ENCODE peak calls at places on chromosomes 4 and X, in four cellular contexts. J is A549, B is psoas muscle, I is HepG2. F is an unnamed sample.

GRCh38 chr4:7704091-7704490 is 235.6 kb downstream of the AFAP1 start:
- DNase-seq in J (no peak), B (no peak), I (no peak), F (no peak)

GRCh38 chrX:2486476-2487133 is 14.2 kb downstream of the DHRSX start:
- DNase-seq in I (no peak), B (no peak), J (no peak), F (no peak)

GRCh38 chrX:567891-568290 is 62.7 kb upstream of the SHOX start:
- DNase-seq in B (no peak), J (no peak), I (no peak), F (no peak)

GRCh38 chr4:4426511-4427477 is 39.9 kb downstream of the NSG1 start:
- DNase-seq in I (no peak), B (no peak), J (no peak), F (no peak)

GRCh38 chr4:123672987-123673386 is 276.4 kb downstream of the SPRY1 start:
- DNase-seq in J (no peak), I (no peak), B (no peak), F (no peak)

GRCh38 chr4:78737951-78738350 is 38.2 kb upstream of the BMP2K start:
- DNase-seq in B (no peak), I (no peak), J (no peak), F (no peak)

GRCh38 chr4:76803522-76803921 is 94.4 kb downstream of the SOWAHB start:
- DNase-seq in J (no peak), B (no peak), I (no peak), F (peak; percentile 64)

GRCh38 chr4:53497446-53498069 is 93.7 kb downstream of the LNX1 start:
- DNase-seq in I (peak; percentile 53), B (peak; percentile 52), J (no peak), F (peak; percentile 47)

GRCh38 chr4:56535915-56536314 is 30.3 kb downstream of the ARL9 start:
- DNase-seq in B (no peak), I (no peak), J (no peak), F (no peak)

GRCh38 chr4:23697001-23697528 is 192.8 kb downstream of the PPARGC1A start:
- DNase-seq in I (no peak), B (no peak), J (no peak), F (no peak)

GRCh38 chr4:126221717-126222116 is 907.0 kb downstream of the FAT4 start:
- DNase-seq in B (no peak), J (no peak), I (no peak), F (no peak)

GRCh38 chr4:47071863-47072441 is 40.6 kb downstream of the GABRB1 start:
- DNase-seq in B (no peak), I (no peak), J (no peak), F (no peak)

GRCh38 chrX:7889138-7889537 is 38.1 kb downstream of the PNPLA4 start:
- DNase-seq in B (no peak), I (no peak), J (no peak), F (no peak)

DNA sequence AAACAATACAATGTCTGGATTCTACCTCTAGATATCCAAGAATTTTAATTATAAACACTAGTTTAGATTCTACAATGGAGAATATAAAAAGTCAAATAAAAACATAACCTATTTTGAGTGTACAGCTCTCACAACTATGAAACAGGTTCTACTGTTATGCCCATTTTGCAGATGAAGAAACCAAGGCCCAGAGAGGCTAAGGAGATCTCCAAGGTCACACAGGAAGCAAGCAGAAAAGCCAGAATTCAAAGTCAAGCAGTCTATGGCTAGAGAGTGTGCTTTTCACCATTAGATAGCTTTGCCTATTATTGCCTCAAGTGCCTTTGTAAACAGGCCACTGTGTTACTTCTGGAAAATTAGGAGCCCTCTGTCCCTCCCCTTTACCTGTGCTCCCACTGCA is 7.3 kb downstream of the TAPT1 start:
- DNase-seq in J (no peak), B (no peak), I (no peak), F (no peak)
- H3K4me1 ChIP-seq in J (peaks cover 10% of the 10 kb centered on the region), B (peaks cover 85% of the 10 kb centered on the region), I (peaks cover 37% of the 10 kb centered on the region), F (no peaks in the 10 kb centered on the region)

GRCh38 chr4:155629831-155630425 is 36.7 kb upstream of the GUCY1A1 start:
- DNase-seq in J (no peak), B (no peak), I (no peak), F (no peak)
- H3K4me1 ChIP-seq in J (no peaks in the 10 kb centered on the region), B (no peaks in the 10 kb centered on the region), I (no peaks in the 10 kb centered on the region), F (peaks cover 7% of the 10 kb centered on the region)

DNA sequence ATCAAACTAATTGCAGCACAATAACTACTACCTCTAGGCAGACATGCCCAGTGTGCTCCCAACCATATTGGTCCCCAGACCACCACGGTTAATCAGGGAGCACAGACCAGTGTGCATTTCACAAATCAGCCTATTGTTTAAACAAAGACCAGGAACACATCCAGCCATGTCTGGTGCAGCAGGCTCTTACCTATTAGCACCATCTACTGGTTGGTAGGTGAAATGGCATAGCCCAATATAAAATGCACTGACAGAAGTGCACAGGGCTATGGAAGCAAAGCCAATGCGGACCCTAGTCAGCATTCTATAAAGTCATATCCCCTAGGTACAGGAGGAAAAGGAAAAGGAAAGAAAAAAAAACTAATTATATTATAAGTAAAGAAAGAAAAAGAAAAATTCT is 15.5 kb upstream of the CYLC1 start:
- DNase-seq in J (peak; percentile 2), B (no peak), I (peak; percentile 18), F (no peak)
- H3K4me1 ChIP-seq in J (no peaks in the 10 kb centered on the region), B (no peaks in the 10 kb centered on the region), I (no peaks in the 10 kb centered on the region), F (no peaks in the 10 kb centered on the region)

GRCh38 chr4:143188325-143189088 is 3.8 kb downstream of the USP38 start:
- DNase-seq in B (no peak), I (no peak), J (no peak), F (no peak)
- H3K4me1 ChIP-seq in B (peaks cover 26% of the 10 kb centered on the region), I (peaks cover 35% of the 10 kb centered on the region), J (peaks cover 18% of the 10 kb centered on the region), F (no peaks in the 10 kb centered on the region)

DNA sequence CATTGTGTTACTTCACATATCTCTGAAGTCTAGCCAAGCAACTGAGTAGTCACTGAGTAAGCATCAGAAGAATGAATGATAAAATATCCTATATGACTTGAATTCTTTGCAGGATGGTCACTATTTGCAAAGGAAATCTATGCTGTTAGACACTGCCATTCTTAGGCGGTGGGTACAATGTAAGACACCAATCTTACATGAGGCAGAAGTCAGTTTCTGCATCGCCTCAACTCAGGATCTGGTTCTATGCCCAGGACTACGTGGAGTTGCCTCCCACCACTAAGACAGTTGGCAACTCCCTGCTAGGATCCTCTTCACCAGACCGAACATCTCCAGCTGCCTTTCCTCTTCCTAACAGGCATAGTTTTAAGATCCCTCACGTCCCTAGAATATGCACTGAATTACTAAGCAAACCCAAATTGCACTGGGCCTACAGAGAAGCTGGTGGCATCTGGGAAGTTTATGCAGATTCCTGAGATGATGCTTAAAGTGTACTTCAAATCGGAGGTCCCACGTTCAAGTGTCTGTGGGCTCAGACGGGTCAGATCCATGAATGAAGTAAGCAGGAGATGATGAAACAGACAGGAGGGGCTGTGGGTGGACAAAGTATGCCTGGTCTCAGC is 45.6 kb downstream of the SEL1L3 start:
- DNase-seq in B (no peak), I (no peak), J (no peak), F (no peak)
- H3K4me1 ChIP-seq in B (peaks cover 9% of the 10 kb centered on the region), I (peaks cover 10% of the 10 kb centered on the region), J (peaks cover 74% of the 10 kb centered on the region), F (no peaks in the 10 kb centered on the region)

DNA sequence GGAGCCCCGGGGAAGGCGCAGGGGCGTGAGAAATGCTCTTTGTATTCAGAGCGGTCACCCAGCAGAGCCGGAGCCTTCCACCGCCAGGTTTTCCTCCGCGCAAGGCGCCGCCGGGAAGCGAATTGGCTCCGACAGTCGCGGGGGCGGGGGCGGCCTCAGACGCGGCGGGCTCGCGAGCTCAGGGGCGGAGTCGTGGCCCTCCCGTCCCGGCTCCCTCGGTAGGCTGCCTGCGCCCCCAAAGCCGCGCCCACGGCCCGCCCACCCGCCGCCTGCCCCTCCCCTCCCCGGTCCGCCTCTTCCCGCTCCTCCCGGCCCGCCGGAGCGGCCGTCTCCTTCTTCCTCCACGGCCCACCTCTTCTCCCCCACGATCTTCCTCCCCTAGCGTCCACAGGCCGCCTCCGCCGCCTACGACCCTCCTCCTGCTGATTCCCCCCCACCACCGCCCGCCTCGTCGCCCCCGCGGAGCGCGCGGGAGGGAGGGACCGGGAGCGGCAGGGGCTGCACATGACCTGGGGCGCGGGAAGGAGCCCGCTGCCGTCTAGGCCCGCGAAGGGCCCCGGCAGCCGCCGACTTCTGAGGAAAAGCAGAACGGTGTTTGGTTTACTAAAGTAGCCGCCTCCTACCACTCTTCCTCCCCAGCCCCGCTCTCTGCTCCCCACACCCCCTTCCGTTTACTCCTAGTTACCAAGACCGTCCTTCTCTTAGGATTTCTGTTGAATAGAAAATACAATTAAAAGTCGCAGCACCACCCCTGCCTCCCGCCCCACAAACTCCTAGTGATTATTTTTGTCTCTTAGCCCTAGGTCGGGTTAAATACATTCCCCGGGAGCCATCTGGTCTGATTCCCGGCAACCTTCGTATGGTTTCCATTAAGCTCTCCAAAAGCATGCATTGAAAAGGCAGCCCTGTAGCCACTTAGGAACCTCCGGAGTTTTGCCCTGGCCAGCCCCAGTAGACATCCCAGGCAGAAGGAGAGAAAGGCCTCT is 53.2 kb downstream of the C4orf51 start:
- DNase-seq in J (peak; percentile 57), B (peak; percentile 97), I (peak; percentile 53), F (peak; percentile 97)
- H3K4me1 ChIP-seq in J (peaks cover 63% of the 10 kb centered on the region), B (peaks cover 40% of the 10 kb centered on the region), I (peaks cover 16% of the 10 kb centered on the region), F (peaks cover 17% of the 10 kb centered on the region)